ENCODE peak calls at places on chromosomes 7 and 10, in six cellular contexts. W is mesenchymal stem cell, F is IMR-90, C is H9, L is neuronal stem cell, P is H1. A is an unnamed sample.

GRCh38 chr7:81684513-81685262 is 85.2 kb downstream of the HGF start:
- DNase-seq in P (no peak), L (peak; percentile 20), F (peak; percentile 100), W (peak; percentile 100), C (no peak), A (peak; percentile 88)

GRCh38 chr7:38309555-38309954 is 36.1 kb upstream of the TARP start:
- DNase-seq in F (no peak), L (no peak), C (no peak), W (no peak), P (no peak), A (no peak)

GRCh38 chr7:142376356-142376997 is 118.6 kb upstream of the PRSS58 start:
- DNase-seq in L (no peak), F (no peak), W (no peak), C (no peak), P (no peak), A (no peak)

GRCh38 chr10:29668628-29669027 is 33.9 kb upstream of the SVIL start:
- DNase-seq in P (no peak), W (no peak), F (peak; percentile 47), L (no peak), C (no peak), A (peak; percentile 72)

GRCh38 chr7:90816511-90817142 is 220.5 kb downstream of the CDK14 start:
- DNase-seq in F (peak; percentile 96), L (no peak), C (no peak), W (peak; percentile 92), P (no peak), A (peak; percentile 42)

GRCh38 chr7:128069367-128070364 is 38.4 kb upstream of the LRRC4 start:
- DNase-seq in W (no peak), L (no peak), P (no peak), C (no peak), F (no peak), A (no peak)

GRCh38 chr7:55563596-55564325 is 8.5 kb downstream of the VOPP1 start:
- DNase-seq in W (no peak), P (no peak), L (no peak), C (no peak), F (no peak), A (peak; percentile 88)

GRCh38 chr10:45418417-45418858 is 44.4 kb downstream of the ALOX5 start:
- DNase-seq in F (no peak), P (no peak), L (no peak), W (no peak), C (no peak), A (no peak)

GRCh38 chr10:43255644-43256431 is 11.0 kb downstream of the RASGEF1A start:
- DNase-seq in L (no peak), P (no peak), F (no peak), W (peak; percentile 2), C (peak; percentile 75), A (no peak)

GRCh38 chr7:151249034-151249731 is 689 bp upstream of the SMARCD3 start:
- DNase-seq in F (peak; percentile 59), W (peak; percentile 93), C (no peak), P (no peak), L (peak; percentile 37), A (peak; percentile 70)

GRCh38 chr7:139915864-139916716 is 87.0 kb downstream of the TBXAS1 start:
- DNase-seq in L (no peak), W (peak; percentile 97), F (peak; percentile 99), P (no peak), C (no peak), A (peak; percentile 18)

DNA sequence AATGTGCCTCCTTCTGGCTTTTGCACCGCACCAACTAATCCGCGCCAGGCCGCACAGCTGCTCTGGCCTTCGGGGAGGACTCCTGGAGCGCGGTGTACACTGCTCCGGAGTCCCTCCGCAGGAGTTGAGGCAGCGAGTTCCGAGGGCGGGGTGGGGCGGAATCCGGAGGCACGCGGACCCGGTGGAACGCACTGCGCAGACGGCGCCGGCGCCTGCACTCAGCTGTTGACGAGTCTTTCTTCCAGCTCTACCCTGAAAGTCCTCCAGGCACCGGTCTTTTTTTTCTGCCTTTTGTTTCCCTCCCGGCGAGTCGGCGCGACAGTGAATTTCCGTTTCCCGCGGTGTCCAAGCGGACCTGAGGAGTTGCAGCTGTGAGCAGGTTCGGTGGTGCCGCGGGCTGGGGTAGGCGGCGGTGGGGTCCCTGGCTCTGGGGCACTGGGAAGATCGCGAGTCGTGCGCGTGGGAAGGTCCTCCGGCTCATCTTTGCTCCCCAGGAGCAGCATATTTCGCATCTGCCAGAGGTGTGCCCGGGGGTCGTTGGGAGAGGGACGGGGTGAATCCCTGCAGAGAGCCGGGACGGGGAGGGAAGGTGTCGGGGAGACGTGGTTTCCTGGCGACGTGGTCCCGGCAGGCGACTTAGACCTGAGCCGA is 44.1 kb downstream of the SFTPD start:
- DNase-seq in W (peak; percentile 71), F (peak; percentile 41), C (peak; percentile 71), P (peak; percentile 19), L (peak; percentile 58), A (peak; percentile 10)
- H2BK5ac ChIP-seq in W (no peak overlapping the region), F (no peak overlapping the region), C (no peak overlapping the region), P (no peak overlapping the region), L (no peak overlapping the region), A (peak overlapping the region; percentile 38)

GRCh38 chr10:32961343-32961891 is 3.4 kb upstream of the ITGB1 start:
- DNase-seq in P (no peak), W (no peak), F (no peak), L (no peak), C (no peak), A (no peak)

GRCh38 chr10:32960022-32960421 is 2.0 kb upstream of the ITGB1 start:
- DNase-seq in F (no peak), C (no peak), L (no peak), P (no peak), W (no peak), A (no peak)

GRCh38 chr10:32958085-32958991 is at the start of gene ITGB1:
- DNase-seq in P (peak; percentile 87), W (peak; percentile 97), F (peak; percentile 95), C (peak; percentile 97), L (peak; percentile 95), A (peak; percentile 97)

GRCh38 chr10:32957341-32958084 is 517 bp downstream of the ITGB1 start:
- DNase-seq in L (peak; percentile 45), W (no peak), C (peak; percentile 66), F (no peak), P (no peak), A (peak; percentile 64)

DNA sequence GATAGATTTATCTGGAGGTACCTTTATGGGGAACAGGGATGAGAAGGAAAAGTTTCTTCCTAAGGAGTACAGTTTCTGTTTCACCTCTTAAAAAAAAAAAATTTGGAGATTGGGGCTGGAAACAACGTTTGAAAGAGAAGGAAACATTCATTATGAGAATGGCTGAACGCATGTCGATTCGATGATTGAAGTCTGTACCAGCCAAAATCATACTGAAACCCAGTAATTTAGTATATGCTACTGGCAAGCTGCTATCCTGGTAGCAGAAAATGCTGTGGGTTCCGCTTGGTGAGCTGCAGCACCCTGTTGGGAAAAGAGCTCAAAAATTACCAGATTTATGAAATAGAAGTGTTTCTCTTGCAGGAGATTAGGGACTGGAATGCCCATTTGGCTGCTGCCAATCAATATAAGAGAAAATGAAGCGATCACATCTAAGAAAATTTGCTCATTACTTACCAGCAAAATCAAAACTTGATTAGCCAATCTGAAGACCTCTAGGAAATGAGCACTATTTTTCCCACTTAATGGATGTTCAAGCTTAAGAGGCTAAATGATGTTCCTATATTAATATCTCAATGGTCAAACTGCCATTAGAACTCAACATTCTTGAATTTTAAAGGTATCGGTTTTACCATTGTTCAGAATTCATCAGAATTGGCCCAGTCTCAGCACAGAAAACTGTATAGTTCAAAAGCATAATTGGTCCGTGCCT is 1.1 kb upstream of the ITGB1 start:
- DNase-seq in W (no peak), L (no peak), F (no peak), P (no peak), C (no peak), A (peak; percentile 38)
- H3K4me2 ChIP-seq in W (peak overlapping the region; percentile 80), L (peak overlapping the region; percentile 78), F (peak overlapping the region; percentile 95), P (peak overlapping the region; percentile 95), C (peak overlapping the region; percentile 61), A (peak overlapping the region; percentile 98)

DNA sequence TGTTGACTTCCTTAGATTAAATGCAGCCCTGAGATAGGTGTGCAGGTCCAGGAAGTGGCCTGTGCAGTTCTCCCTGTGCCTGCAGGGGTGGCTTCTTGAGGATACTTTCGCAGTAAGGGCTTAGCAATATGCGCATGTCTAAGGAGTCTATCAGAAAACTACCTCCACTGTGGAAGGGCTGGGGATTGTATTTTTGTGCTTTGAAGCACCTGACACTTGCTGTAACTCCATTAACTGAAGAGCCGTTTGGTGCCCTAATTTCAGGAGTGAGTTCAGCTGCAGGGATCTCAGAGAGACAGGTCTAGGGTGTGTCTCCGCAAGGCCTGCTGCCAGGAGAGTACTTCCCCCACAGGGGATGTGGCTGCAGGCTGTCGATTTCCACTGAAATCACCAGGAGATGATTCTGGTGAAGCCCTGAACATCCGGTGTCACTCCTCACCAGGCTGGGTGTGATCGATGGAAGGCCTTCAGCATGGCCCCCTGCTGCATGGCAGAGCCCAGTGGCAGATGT is 35.5 kb downstream of the IKZF1 start:
- DNase-seq in L (no peak), C (no peak), P (no peak), W (no peak), F (no peak), A (no peak)
- H3K18ac ChIP-seq in L (no peak overlapping the region), C (no peak overlapping the region), P (no peak overlapping the region), W (no peak overlapping the region), F (no peak overlapping the region), A (no peak overlapping the region)

DNA sequence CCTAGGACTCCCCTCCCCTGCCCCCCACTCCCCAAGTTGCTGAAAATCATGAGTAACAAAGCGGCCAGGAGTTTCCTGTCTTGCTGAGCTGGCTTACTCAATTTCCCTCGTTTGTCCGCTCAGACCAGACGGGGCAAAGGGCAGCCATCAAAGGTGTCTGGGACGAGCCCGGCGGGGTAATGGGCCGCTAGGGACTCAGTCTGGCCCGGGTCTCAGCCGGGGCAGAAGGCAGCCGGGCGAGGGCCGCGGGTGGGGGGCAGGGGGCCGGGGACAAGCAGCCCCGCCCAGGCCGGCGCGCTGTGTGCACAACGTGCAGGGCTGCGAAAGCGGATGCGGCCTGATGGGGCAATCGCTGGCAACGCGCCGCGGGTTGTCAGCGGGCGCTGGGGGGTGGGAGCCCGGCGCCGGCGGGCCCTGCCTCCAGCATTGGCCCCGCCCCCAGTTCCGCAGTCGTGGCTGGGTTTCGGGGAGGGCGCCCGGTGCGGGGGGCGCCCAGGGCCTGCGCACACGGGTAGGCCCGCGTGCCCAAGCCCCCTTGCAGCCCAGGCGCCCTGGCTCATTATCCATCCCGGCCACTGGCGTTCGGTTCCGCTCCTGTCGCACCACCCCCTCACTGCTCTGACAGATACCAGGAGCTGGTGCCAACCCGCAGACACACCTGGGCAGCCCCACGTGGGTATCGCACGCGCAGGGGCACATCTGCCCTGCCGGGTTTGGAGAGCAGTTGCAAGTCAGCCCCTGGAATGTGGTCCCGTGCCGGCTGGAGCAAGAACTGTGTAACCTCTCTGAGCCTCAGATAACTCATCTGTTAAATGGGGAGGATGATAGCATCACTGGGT is 35.1 kb downstream of the DNAJB12 start:
- DNase-seq in P (no peak), L (no peak), W (peak; percentile 95), F (peak; percentile 89), C (peak; percentile 80), A (peak; percentile 98)
- H2BK5ac ChIP-seq in P (peak overlapping the region; percentile 97), L (no peak overlapping the region), W (peak overlapping the region; percentile 85), F (peak overlapping the region; percentile 99), C (no peak overlapping the region), A (peak overlapping the region; percentile 95)

GRCh38 chr7:100486111-100486636 is 2.4 kb downstream of the NYAP1 start:
- DNase-seq in P (no peak), C (no peak), F (no peak), W (no peak), L (no peak), A (no peak)
- H3K4me2 ChIP-seq in P (no peak overlapping the region), C (no peak overlapping the region), F (no peak overlapping the region), W (no peak overlapping the region), L (peak overlapping the region; percentile 18), A (no peak overlapping the region)

GRCh38 chr7:29243777-29244655 is 49.4 kb downstream of the CHN2 start:
- DNase-seq in C (peak; percentile 82), W (no peak), P (peak; percentile 44), L (no peak), F (no peak), A (peak; percentile 87)
- H3K18ac ChIP-seq in C (no peak overlapping the region), W (no peak overlapping the region), P (no peak overlapping the region), L (no peak overlapping the region), F (no peak overlapping the region), A (no peak overlapping the region)

GRCh38 chr7:2641406-2642393 is 9.9 kb downstream of the TTYH3 start:
- DNase-seq in W (peak; percentile 98), P (no peak), L (peak; percentile 88), C (peak; percentile 93), F (peak; percentile 97), A (peak; percentile 95)
- H2BK5ac ChIP-seq in W (peak overlapping the region; percentile 91), P (peak overlapping the region; percentile 64), L (peak overlapping the region; percentile 99), C (no peak overlapping the region), F (peak overlapping the region; percentile 81), A (peak overlapping the region; percentile 90)